ENCODE peak calls at places on chromosome 14, in seven cellular contexts. I, P, H, D, J, X and W are unnamed samples.

GRCh38 chr14:69910871-69911270 is 31.7 kb downstream of the SMOC1 start:
- DNase-seq in I (no peak), P (no peak), H (no peak), D (no peak), J (no peak), X (no peak), W (no peak)

GRCh38 chr14:58560208-58560607 is 77.6 kb upstream of the DACT1 start:
- DNase-seq in I (peak; percentile 45), P (no peak), H (peak; percentile 75), D (no peak), J (no peak), X (peak; percentile 75), W (no peak)

GRCh38 chr14:48943913-48944312 is 642.3 kb downstream of the RPS29 start:
- DNase-seq in I (no peak), P (no peak), H (no peak), D (no peak), J (no peak), X (no peak), W (no peak)

GRCh38 chr14:29627141-29627540 is 300.5 kb downstream of the PRKD1 start:
- DNase-seq in I (peak; percentile 23), P (no peak), H (no peak), D (no peak), J (no peak), X (no peak), W (no peak)

GRCh38 chr14:49893309-49894213 is 679 bp downstream of the ARF6 start:
- DNase-seq in I (peak; percentile 57), P (peak; percentile 57), H (peak; percentile 63), D (peak; percentile 22), J (no peak), X (peak; percentile 55), W (peak; percentile 67)

GRCh38 chr14:96062010-96062409 is 22.8 kb downstream of the C14orf132 start:
- DNase-seq in I (no peak), P (no peak), H (no peak), D (no peak), J (no peak), X (no peak), W (no peak)

GRCh38 chr14:64732536-64733120 is 28.4 kb downstream of the PLEKHG3 start:
- DNase-seq in I (no peak), P (no peak), H (no peak), D (no peak), J (no peak), X (no peak), W (no peak)

GRCh38 chr14:101730626-101731186 is 30.8 kb upstream of the PPP2R5C start:
- DNase-seq in I (no peak), P (no peak), H (no peak), D (no peak), J (no peak), X (no peak), W (no peak)

GRCh38 chr14:102027951-102028350 is 58.9 kb downstream of the HSP90AA1 start:
- DNase-seq in I (no peak), P (no peak), H (no peak), D (no peak), J (no peak), X (no peak), W (no peak)

GRCh38 chr14:85533821-85534271 is 3.9 kb downstream of the FLRT2 start:
- DNase-seq in I (peak; percentile 34), P (peak; percentile 30), H (peak; percentile 36), D (peak; percentile 73), J (no peak), X (no peak), W (no peak)

GRCh38 chr14:81594012-81594411 is 60.4 kb upstream of the SEL1L start:
- DNase-seq in I (peak; percentile 15), P (no peak), H (peak; percentile 0), D (no peak), J (no peak), X (peak; percentile 6), W (peak; percentile 21)

GRCh38 chr14:59306775-59307174 is 118.3 kb downstream of the DAAM1 start:
- DNase-seq in I (peak; percentile 60), P (no peak), H (peak; percentile 49), D (no peak), J (no peak), X (peak; percentile 52), W (no peak)

GRCh38 chr14:69473271-69473670 is 11.3 kb upstream of the PLEKHD1 start:
- DNase-seq in I (no peak), P (no peak), H (no peak), D (no peak), J (no peak), X (no peak), W (no peak)

GRCh38 chr14:23727566-23728335 is 91.6 kb downstream of the DHRS2 start:
- DNase-seq in I (peak; percentile 56), P (no peak), H (peak; percentile 37), D (peak; percentile 80), J (no peak), X (peak; percentile 23), W (no peak)

GRCh38 chr14:103887557-103888115 is 40.3 kb upstream of the PPP1R13B start:
- DNase-seq in I (no peak), P (no peak), H (no peak), D (no peak), J (no peak), X (no peak), W (no peak)

GRCh38 chr14:103887170-103887501 is 39.8 kb upstream of the PPP1R13B start:
- DNase-seq in I (no peak), P (no peak), H (no peak), D (no peak), J (no peak), X (no peak), W (no peak)

GRCh38 chr14:103885509-103885932 is 38.1 kb upstream of the PPP1R13B start:
- DNase-seq in I (no peak), P (no peak), H (no peak), D (no peak), J (no peak), X (no peak), W (no peak)

GRCh38 chr14:103884854-103885253 is 37.5 kb upstream of the PPP1R13B start:
- DNase-seq in I (no peak), P (no peak), H (no peak), D (no peak), J (no peak), X (no peak), W (no peak)

DNA sequence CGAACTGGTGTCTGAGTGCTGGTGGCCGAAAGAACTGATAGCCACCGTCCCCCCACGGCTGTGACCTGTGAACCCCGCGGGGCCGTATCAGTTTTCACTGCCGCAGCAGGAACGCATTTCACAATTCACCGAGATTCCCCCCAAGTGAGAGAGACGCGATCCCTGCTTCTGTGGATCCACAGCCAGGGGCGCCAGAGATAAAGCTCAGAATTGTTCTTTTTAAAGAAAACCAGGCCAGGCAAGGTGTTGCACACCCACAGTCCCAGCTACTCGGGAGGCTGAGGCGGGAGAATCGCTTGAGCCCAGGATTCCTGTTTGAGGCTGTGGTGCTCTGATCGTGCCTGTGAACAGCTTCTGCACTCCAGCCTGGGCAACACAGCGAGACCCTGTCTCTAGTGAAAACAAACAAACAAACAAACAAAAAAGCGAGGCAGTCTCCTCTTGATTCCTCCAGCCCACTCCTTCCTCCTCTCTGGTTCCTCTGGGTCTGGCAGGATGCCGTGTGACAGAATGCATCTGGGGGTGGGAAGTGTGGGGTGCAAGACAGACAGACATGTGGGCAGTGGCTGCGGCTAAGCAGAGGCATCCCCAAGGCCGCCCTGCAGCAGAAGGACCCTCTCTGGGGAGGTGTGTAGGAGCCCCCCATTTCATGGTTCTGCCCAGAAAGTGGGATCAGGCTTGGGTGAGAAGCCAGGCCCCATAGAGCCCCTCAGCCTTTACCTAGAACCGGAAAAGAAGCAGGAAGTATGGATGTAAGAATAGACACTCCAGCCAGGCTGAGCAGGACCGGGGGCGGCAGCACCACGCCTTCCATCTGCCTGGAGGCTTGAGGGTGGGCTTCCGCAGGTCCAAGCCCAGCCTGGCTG is 39.2 kb upstream of the PPP1R13B start:
- DNase-seq in I (peak; percentile 57), P (no peak), H (peak; percentile 52), D (peak; percentile 80), J (no peak), X (peak; percentile 37), W (no peak)
- TF ChIP-seq CTCF in I (peak; percentile 80), P (no peak), H (peak; percentile 60), D (peak; percentile 52), J (peak; percentile 56), X (peak; percentile 46), W (no peak)

GRCh38 chr14:99325591-99325990 is 53.6 kb upstream of the BCL11B start:
- DNase-seq in I (no peak), P (no peak), H (no peak), D (no peak), J (no peak), X (no peak), W (no peak)

GRCh38 chr14:99325016-99325415 is 53.0 kb upstream of the BCL11B start:
- DNase-seq in I (no peak), P (no peak), H (no peak), D (no peak), J (no peak), X (no peak), W (no peak)

GRCh38 chr14:99326041-99326710 is 54.2 kb upstream of the BCL11B start:
- DNase-seq in I (no peak), P (no peak), H (no peak), D (no peak), J (no peak), X (no peak), W (no peak)

GRCh38 chr14:99327458-99328250 is 55.7 kb upstream of the BCL11B start:
- DNase-seq in I (no peak), P (no peak), H (no peak), D (peak; percentile 46), J (no peak), X (no peak), W (no peak)

GRCh38 chr14:99327050-99327449 is 55.1 kb upstream of the BCL11B start:
- DNase-seq in I (no peak), P (no peak), H (no peak), D (no peak), J (no peak), X (no peak), W (no peak)
- TF ChIP-seq CTCF in I (no peak), P (no peak), H (peak; percentile 2), D (no peak), J (no peak), X (no peak), W (no peak)

GRCh38 chr14:61106627-61107147 is 125.6 kb downstream of the SLC38A6 start:
- DNase-seq in I (no peak), P (no peak), H (no peak), D (peak; percentile 44), J (no peak), X (no peak), W (no peak)
- TF ChIP-seq CTCF in I (peak; percentile 45), P (no peak), H (peak; percentile 40), D (peak; percentile 48), J (peak; percentile 28), X (peak; percentile 43), W (no peak)

DNA sequence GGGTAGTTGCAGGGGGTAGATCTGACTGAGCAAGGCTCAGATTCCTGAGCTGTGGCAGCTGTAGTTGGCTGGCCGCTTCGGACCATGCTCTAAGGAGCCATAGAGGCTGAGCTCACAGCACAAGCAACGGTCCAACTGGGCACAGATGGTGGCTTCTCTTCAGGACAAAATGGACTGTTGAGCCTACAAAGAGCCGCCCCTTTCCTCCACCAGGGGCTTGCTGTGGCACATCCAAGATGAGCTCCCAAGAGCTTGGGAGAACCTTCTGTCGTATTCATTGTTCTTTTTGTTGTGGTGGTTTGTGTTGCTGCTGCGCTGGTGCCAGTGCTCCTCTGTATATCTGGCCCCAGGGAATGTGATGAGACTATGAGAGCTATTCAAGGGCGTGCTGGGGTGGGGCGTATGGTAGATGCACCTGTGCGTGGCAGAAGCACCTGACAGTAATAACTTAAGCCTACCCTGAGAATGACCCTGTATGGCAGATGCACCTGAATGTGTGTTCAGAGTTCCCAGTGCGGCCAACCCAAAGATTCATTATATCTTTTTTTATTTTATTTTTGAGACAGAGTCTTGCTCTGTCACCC is 17.8 kb upstream of the LGALS3 start:
- DNase-seq in I (no peak), P (no peak), H (no peak), D (peak; percentile 50), J (no peak), X (no peak), W (no peak)
- TF ChIP-seq CTCF in I (peak; percentile 7), P (peak; percentile 18), H (no peak), D (peak; percentile 26), J (no peak), X (no peak), W (no peak)

GRCh38 chr14:72758420-72758819 is 135.5 kb downstream of the DPF3 start:
- DNase-seq in I (no peak), P (no peak), H (no peak), D (peak; percentile 63), J (no peak), X (no peak), W (no peak)
- TF ChIP-seq CTCF in I (no peak), P (no peak), H (no peak), D (peak; percentile 64), J (no peak), X (no peak), W (no peak)